ENCODE peak calls at places on chromosome 12, in seven cellular contexts. One of them, this sample, is unnamed.

GRCh38 chr12:68976304-68976915 is 43.4 kb upstream of the CPM start:
- DNase-seq in GM23338: no peak
- DNase-seq in left ventricle myocardium inferior: no peak
- DNase-seq in CD4-positive, alpha-beta memory T cell: no peak
- DNase-seq in stomach: no peak
- DNase-seq in uterus: no peak
- DNase-seq in tibial artery: no peak
- DNase-seq in this sample: no peak

GRCh38 chr12:47867496-47867941 is 37.3 kb downstream of the VDR start:
- DNase-seq in CD4-positive, alpha-beta memory T cell: no peak
- DNase-seq in stomach: no peak
- DNase-seq in uterus: no peak
- DNase-seq in GM23338: no peak
- DNase-seq in left ventricle myocardium inferior: no peak
- DNase-seq in tibial artery: no peak
- DNase-seq in this sample: no peak

GRCh38 chr12:63989301-63989845 is 144.9 kb downstream of the SRGAP1 start:
- DNase-seq in left ventricle myocardium inferior: no peak
- DNase-seq in tibial artery: no peak
- DNase-seq in GM23338: no peak
- DNase-seq in stomach: peak
- DNase-seq in CD4-positive, alpha-beta memory T cell: no peak
- DNase-seq in uterus: no peak
- DNase-seq in this sample: no peak

GRCh38 chr12:132127041-132127440 is 17.1 kb downstream of the DDX51 start:
- DNase-seq in stomach: no peak
- DNase-seq in GM23338: no peak
- DNase-seq in uterus: no peak
- DNase-seq in CD4-positive, alpha-beta memory T cell: no peak
- DNase-seq in tibial artery: no peak
- DNase-seq in left ventricle myocardium inferior: no peak
- DNase-seq in this sample: no peak

GRCh38 chr12:63916561-63917476 is 72.3 kb downstream of the SRGAP1 start:
- DNase-seq in left ventricle myocardium inferior: no peak
- DNase-seq in tibial artery: no peak
- DNase-seq in uterus: no peak
- DNase-seq in GM23338: no peak
- DNase-seq in CD4-positive, alpha-beta memory T cell: no peak
- DNase-seq in stomach: no peak
- DNase-seq in this sample: no peak

GRCh38 chr12:71640316-71640715 is 23.3 kb downstream of the ZFC3H1 start:
- DNase-seq in CD4-positive, alpha-beta memory T cell: no peak
- DNase-seq in tibial artery: no peak
- DNase-seq in GM23338: no peak
- DNase-seq in stomach: peak
- DNase-seq in left ventricle myocardium inferior: no peak
- DNase-seq in uterus: no peak
- DNase-seq in this sample: no peak

GRCh38 chr12:22415342-22416309 is 81.1 kb upstream of the ST8SIA1 start:
- DNase-seq in uterus: no peak
- DNase-seq in stomach: peak
- DNase-seq in tibial artery: no peak
- DNase-seq in left ventricle myocardium inferior: no peak
- DNase-seq in GM23338: no peak
- DNase-seq in CD4-positive, alpha-beta memory T cell: no peak
- DNase-seq in this sample: no peak

GRCh38 chr12:81644503-81644902 is 114.6 kb downstream of the PPFIA2 start:
- DNase-seq in tibial artery: no peak
- DNase-seq in GM23338: peak
- DNase-seq in CD4-positive, alpha-beta memory T cell: peak
- DNase-seq in stomach: no peak
- DNase-seq in uterus: no peak
- DNase-seq in left ventricle myocardium inferior: no peak
- DNase-seq in this sample: no peak

GRCh38 chr12:19529933-19530630 is 90.8 kb downstream of the AEBP2 start:
- DNase-seq in uterus: no peak
- DNase-seq in left ventricle myocardium inferior: no peak
- DNase-seq in GM23338: no peak
- DNase-seq in CD4-positive, alpha-beta memory T cell: no peak
- DNase-seq in stomach: no peak
- DNase-seq in tibial artery: no peak
- DNase-seq in this sample: no peak

DNA sequence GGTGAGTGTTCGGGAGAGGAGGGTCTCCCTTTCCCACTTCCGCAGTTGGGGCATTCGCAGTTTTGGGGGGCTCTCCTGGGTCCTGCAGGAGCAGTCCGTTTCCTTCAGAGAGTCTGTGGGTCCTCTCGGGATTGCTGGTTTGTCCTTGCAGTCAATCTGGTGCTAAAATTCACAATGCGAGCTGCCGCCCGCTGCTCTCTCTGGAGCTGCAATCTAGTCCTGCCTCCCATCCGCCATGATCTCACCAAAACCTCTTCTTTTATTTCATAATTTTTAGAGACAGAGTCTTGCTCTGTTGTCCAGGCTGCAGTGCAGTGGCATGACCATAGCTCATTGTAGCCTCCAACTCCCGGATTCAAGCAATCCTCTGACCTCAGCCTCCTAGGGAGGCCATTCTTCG is 22.5 kb downstream of the RNFT2 start:
- DNase-seq in stomach: no peak
- DNase-seq in GM23338: no peak
- DNase-seq in tibial artery: no peak
- DNase-seq in CD4-positive, alpha-beta memory T cell: no peak
- DNase-seq in left ventricle myocardium inferior: no peak
- DNase-seq in uterus: no peak
- DNase-seq in this sample: no peak
- H3K27ac ChIP-seq in stomach: no peak
- H3K27ac ChIP-seq in GM23338: no peak
- H3K27ac ChIP-seq in tibial artery: peak
- H3K27ac ChIP-seq in CD4-positive, alpha-beta memory T cell: no peak
- H3K27ac ChIP-seq in left ventricle myocardium inferior: no peak
- H3K27ac ChIP-seq in uterus: no peak
- H3K27ac ChIP-seq in this sample: peak

GRCh38 chr12:116143883-116144266 is 133.6 kb downstream of the MED13L start:
- DNase-seq in stomach: no peak
- DNase-seq in tibial artery: no peak
- DNase-seq in uterus: no peak
- DNase-seq in left ventricle myocardium inferior: no peak
- DNase-seq in CD4-positive, alpha-beta memory T cell: no peak
- DNase-seq in GM23338: peak
- DNase-seq in this sample: no peak
- H3K4me3 ChIP-seq in stomach: no peak
- H3K4me3 ChIP-seq in tibial artery: no peak
- H3K4me3 ChIP-seq in uterus: no peak
- H3K4me3 ChIP-seq in left ventricle myocardium inferior: no peak
- H3K4me3 ChIP-seq in CD4-positive, alpha-beta memory T cell: no peak
- H3K4me3 ChIP-seq in GM23338: no peak
- H3K4me3 ChIP-seq in this sample: no peak

GRCh38 chr12:12542964-12543363 is 19.7 kb downstream of the DUSP16 start:
- DNase-seq in GM23338: no peak
- DNase-seq in CD4-positive, alpha-beta memory T cell: no peak
- DNase-seq in uterus: no peak
- DNase-seq in stomach: no peak
- DNase-seq in left ventricle myocardium inferior: no peak
- DNase-seq in tibial artery: no peak
- DNase-seq in this sample: no peak

GRCh38 chr12:12543959-12544358 is 18.7 kb downstream of the DUSP16 start:
- DNase-seq in GM23338: no peak
- DNase-seq in CD4-positive, alpha-beta memory T cell: no peak
- DNase-seq in stomach: no peak
- DNase-seq in uterus: no peak
- DNase-seq in tibial artery: no peak
- DNase-seq in left ventricle myocardium inferior: no peak
- DNase-seq in this sample: no peak

GRCh38 chr12:12540261-12541013 is 22.2 kb downstream of the DUSP16 start:
- DNase-seq in CD4-positive, alpha-beta memory T cell: no peak
- DNase-seq in stomach: no peak
- DNase-seq in GM23338: no peak
- DNase-seq in tibial artery: no peak
- DNase-seq in left ventricle myocardium inferior: no peak
- DNase-seq in uterus: no peak
- DNase-seq in this sample: no peak

GRCh38 chr12:12541782-12542181 is 20.9 kb downstream of the DUSP16 start:
- DNase-seq in left ventricle myocardium inferior: no peak
- DNase-seq in tibial artery: no peak
- DNase-seq in stomach: no peak
- DNase-seq in uterus: no peak
- DNase-seq in CD4-positive, alpha-beta memory T cell: no peak
- DNase-seq in GM23338: no peak
- DNase-seq in this sample: no peak

DNA sequence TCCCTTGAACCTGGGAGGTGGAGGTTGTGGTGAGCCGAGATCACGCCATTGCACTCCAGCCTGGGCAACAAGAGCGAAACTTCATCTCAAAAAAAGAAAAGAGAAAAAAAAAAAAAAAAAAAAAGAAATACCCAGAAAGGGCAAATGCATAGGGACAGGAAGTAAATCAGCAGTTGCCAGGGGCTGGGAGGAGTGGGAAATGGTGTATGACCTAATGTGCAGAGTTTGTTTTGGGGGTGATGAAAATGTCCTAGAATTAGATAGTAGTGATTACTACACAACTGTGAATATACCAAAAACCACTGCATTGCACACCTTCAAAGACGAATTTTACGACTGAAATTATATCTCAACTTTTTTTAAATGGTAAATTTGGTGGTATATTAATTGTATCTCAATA is 20.4 kb downstream of the DUSP16 start:
- DNase-seq in stomach: no peak
- DNase-seq in left ventricle myocardium inferior: no peak
- DNase-seq in tibial artery: no peak
- DNase-seq in CD4-positive, alpha-beta memory T cell: no peak
- DNase-seq in GM23338: no peak
- DNase-seq in uterus: no peak
- DNase-seq in this sample: no peak
- H3K27ac ChIP-seq in stomach: no peak
- H3K27ac ChIP-seq in left ventricle myocardium inferior: no peak
- H3K27ac ChIP-seq in tibial artery: no peak
- H3K27ac ChIP-seq in CD4-positive, alpha-beta memory T cell: no peak
- H3K27ac ChIP-seq in GM23338: no peak
- H3K27ac ChIP-seq in uterus: no peak
- H3K27ac ChIP-seq in this sample: no peak

GRCh38 chr12:48980953-48981756 is 3.0 kb downstream of the WNT1 start:
- DNase-seq in CD4-positive, alpha-beta memory T cell: peak
- DNase-seq in uterus: no peak
- DNase-seq in GM23338: peak
- DNase-seq in tibial artery: no peak
- DNase-seq in left ventricle myocardium inferior: no peak
- DNase-seq in stomach: no peak
- DNase-seq in this sample: peak
- H3K4me3 ChIP-seq in CD4-positive, alpha-beta memory T cell: peak
- H3K4me3 ChIP-seq in uterus: no peak
- H3K4me3 ChIP-seq in GM23338: peak
- H3K4me3 ChIP-seq in tibial artery: peak
- H3K4me3 ChIP-seq in left ventricle myocardium inferior: peak
- H3K4me3 ChIP-seq in stomach: peak
- H3K4me3 ChIP-seq in this sample: peak

GRCh38 chr12:943051-943450 is 6.4 kb downstream of the RAD52 start:
- DNase-seq in tibial artery: no peak
- DNase-seq in left ventricle myocardium inferior: peak
- DNase-seq in uterus: no peak
- DNase-seq in CD4-positive, alpha-beta memory T cell: no peak
- DNase-seq in GM23338: no peak
- DNase-seq in stomach: peak
- DNase-seq in this sample: no peak
- H3K27ac ChIP-seq in tibial artery: no peak
- H3K27ac ChIP-seq in left ventricle myocardium inferior: peak
- H3K27ac ChIP-seq in uterus: no peak
- H3K27ac ChIP-seq in CD4-positive, alpha-beta memory T cell: no peak
- H3K27ac ChIP-seq in GM23338: no peak
- H3K27ac ChIP-seq in stomach: no peak
- H3K27ac ChIP-seq in this sample: no peak

GRCh38 chr12:61356485-61356884 is 903.7 kb upstream of the USP15 start:
- DNase-seq in stomach: no peak
- DNase-seq in CD4-positive, alpha-beta memory T cell: no peak
- DNase-seq in left ventricle myocardium inferior: no peak
- DNase-seq in tibial artery: no peak
- DNase-seq in GM23338: no peak
- DNase-seq in uterus: no peak
- DNase-seq in this sample: no peak
- H3K4me3 ChIP-seq in stomach: no peak
- H3K4me3 ChIP-seq in CD4-positive, alpha-beta memory T cell: no peak
- H3K4me3 ChIP-seq in left ventricle myocardium inferior: no peak
- H3K4me3 ChIP-seq in tibial artery: no peak
- H3K4me3 ChIP-seq in GM23338: no peak
- H3K4me3 ChIP-seq in uterus: no peak
- H3K4me3 ChIP-seq in this sample: no peak

GRCh38 chr12:119024226-119024810 is 43.0 kb downstream of the SRRM4 start:
- DNase-seq in left ventricle myocardium inferior: no peak
- DNase-seq in CD4-positive, alpha-beta memory T cell: no peak
- DNase-seq in stomach: no peak
- DNase-seq in uterus: no peak
- DNase-seq in tibial artery: no peak
- DNase-seq in GM23338: no peak
- DNase-seq in this sample: no peak
- H3K27ac ChIP-seq in left ventricle myocardium inferior: no peak
- H3K27ac ChIP-seq in CD4-positive, alpha-beta memory T cell: no peak
- H3K27ac ChIP-seq in stomach: no peak
- H3K27ac ChIP-seq in uterus: no peak
- H3K27ac ChIP-seq in tibial artery: no peak
- H3K27ac ChIP-seq in GM23338: no peak
- H3K27ac ChIP-seq in this sample: no peak

GRCh38 chr12:95960241-95960640 is 17.1 kb downstream of the AMDHD1 start:
- DNase-seq in GM23338: no peak
- DNase-seq in CD4-positive, alpha-beta memory T cell: no peak
- DNase-seq in stomach: no peak
- DNase-seq in left ventricle myocardium inferior: no peak
- DNase-seq in tibial artery: no peak
- DNase-seq in uterus: no peak
- DNase-seq in this sample: no peak
- H3K4me3 ChIP-seq in GM23338: no peak
- H3K4me3 ChIP-seq in CD4-positive, alpha-beta memory T cell: no peak
- H3K4me3 ChIP-seq in stomach: no peak
- H3K4me3 ChIP-seq in left ventricle myocardium inferior: no peak
- H3K4me3 ChIP-seq in tibial artery: no peak
- H3K4me3 ChIP-seq in uterus: no peak
- H3K4me3 ChIP-seq in this sample: no peak

DNA sequence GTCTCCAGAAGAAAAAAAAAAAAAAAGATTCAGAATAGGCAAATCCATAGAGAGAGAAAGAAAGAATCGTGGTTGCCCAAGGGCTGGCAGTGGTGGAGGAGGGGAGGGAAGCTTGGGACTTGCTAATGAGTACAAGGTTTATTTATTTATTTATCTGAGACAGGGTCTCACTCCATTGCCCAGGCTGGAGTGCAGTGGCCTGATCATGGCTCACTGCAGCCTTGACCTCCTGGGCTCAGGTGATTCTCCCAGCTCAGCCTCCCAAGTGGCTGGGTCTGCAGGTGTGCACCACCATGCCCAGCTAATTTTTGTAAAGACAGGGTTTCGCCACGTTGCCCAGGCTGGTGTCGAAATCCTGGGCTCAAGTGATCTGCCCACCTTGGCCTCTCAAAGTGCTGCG is 9.7 kb upstream of the TNFRSF1A start:
- DNase-seq in uterus: no peak
- DNase-seq in GM23338: no peak
- DNase-seq in tibial artery: no peak
- DNase-seq in CD4-positive, alpha-beta memory T cell: no peak
- DNase-seq in stomach: no peak
- DNase-seq in left ventricle myocardium inferior: no peak
- DNase-seq in this sample: no peak
- H3K27ac ChIP-seq in uterus: no peak
- H3K27ac ChIP-seq in GM23338: no peak
- H3K27ac ChIP-seq in tibial artery: no peak
- H3K27ac ChIP-seq in CD4-positive, alpha-beta memory T cell: no peak
- H3K27ac ChIP-seq in stomach: no peak
- H3K27ac ChIP-seq in left ventricle myocardium inferior: peak
- H3K27ac ChIP-seq in this sample: no peak

This sample was measured in CD8-positive, alpha-beta memory T cell.